ENCODE peak calls at places on chromosomes 13 and 19, in seven cellular contexts. One of them, this sample, is unnamed.

GRCh38 chr19:49019242-49019932 is 2.5 kb upstream of the LHB start:
- DNase-seq in heart right ventricle: peak; percentile 69
- DNase-seq in IMR-90: peak; percentile 17
- DNase-seq in neuronal stem cell: no peak
- DNase-seq in transverse colon: peak; percentile 84
- DNase-seq in body of pancreas: peak; percentile 91
- DNase-seq in mesendoderm: peak; percentile 57
- DNase-seq in this sample: peak; percentile 66

GRCh38 chr13:67184247-67184646 is 45.9 kb downstream of the PCDH9 start:
- DNase-seq in heart right ventricle: no peak
- DNase-seq in IMR-90: no peak
- DNase-seq in neuronal stem cell: no peak
- DNase-seq in transverse colon: no peak
- DNase-seq in body of pancreas: no peak
- DNase-seq in mesendoderm: no peak
- DNase-seq in this sample: no peak

GRCh38 chr13:50780201-50781015 is 63.1 kb downstream of the DLEU7 start:
- DNase-seq in heart right ventricle: no peak
- DNase-seq in IMR-90: no peak
- DNase-seq in neuronal stem cell: no peak
- DNase-seq in transverse colon: no peak
- DNase-seq in body of pancreas: no peak
- DNase-seq in mesendoderm: peak; percentile 69
- DNase-seq in this sample: no peak

GRCh38 chr19:54190503-54190941 is 586 bp upstream of the TSEN34 start:
- DNase-seq in heart right ventricle: peak; percentile 99
- DNase-seq in IMR-90: peak; percentile 99
- DNase-seq in neuronal stem cell: peak; percentile 100
- DNase-seq in transverse colon: peak; percentile 100
- DNase-seq in body of pancreas: peak; percentile 100
- DNase-seq in mesendoderm: peak; percentile 100
- DNase-seq in this sample: peak; percentile 100

GRCh38 chr19:38433268-38433733 is at the start of gene RYR1:
- DNase-seq in heart right ventricle: peak; percentile 63
- DNase-seq in IMR-90: no peak
- DNase-seq in neuronal stem cell: peak; percentile 68
- DNase-seq in transverse colon: peak; percentile 40
- DNase-seq in body of pancreas: peak; percentile 38
- DNase-seq in mesendoderm: peak; percentile 90
- DNase-seq in this sample: peak; percentile 73

GRCh38 chr13:31351376-31351775 is 151.6 kb downstream of the B3GLCT start:
- DNase-seq in heart right ventricle: no peak
- DNase-seq in IMR-90: no peak
- DNase-seq in neuronal stem cell: no peak
- DNase-seq in transverse colon: no peak
- DNase-seq in body of pancreas: no peak
- DNase-seq in mesendoderm: no peak
- DNase-seq in this sample: no peak

GRCh38 chr19:35207391-35207871 is 21.1 kb downstream of the FAM187B start:
- DNase-seq in heart right ventricle: no peak
- DNase-seq in IMR-90: no peak
- DNase-seq in neuronal stem cell: no peak
- DNase-seq in transverse colon: no peak
- DNase-seq in body of pancreas: no peak
- DNase-seq in mesendoderm: no peak
- DNase-seq in this sample: no peak

GRCh38 chr19:54191671-54192453 is 754 bp downstream of the TSEN34 start:
- DNase-seq in heart right ventricle: no peak
- DNase-seq in IMR-90: peak; percentile 33
- DNase-seq in neuronal stem cell: no peak
- DNase-seq in transverse colon: no peak
- DNase-seq in body of pancreas: no peak
- DNase-seq in mesendoderm: no peak
- DNase-seq in this sample: peak; percentile 55

GRCh38 chr13:110493161-110493593 is 68.3 kb downstream of the RAB20 start:
- DNase-seq in heart right ventricle: no peak
- DNase-seq in IMR-90: no peak
- DNase-seq in neuronal stem cell: no peak
- DNase-seq in transverse colon: no peak
- DNase-seq in body of pancreas: no peak
- DNase-seq in mesendoderm: no peak
- DNase-seq in this sample: no peak

GRCh38 chr19:8615813-8616596 is 5.5 kb upstream of the ADAMTS10 start:
- DNase-seq in heart right ventricle: peak; percentile 49
- DNase-seq in IMR-90: peak; percentile 55
- DNase-seq in neuronal stem cell: peak; percentile 64
- DNase-seq in transverse colon: peak; percentile 44
- DNase-seq in body of pancreas: peak; percentile 55
- DNase-seq in mesendoderm: peak; percentile 66
- DNase-seq in this sample: peak; percentile 79

GRCh38 chr13:37617162-37617561 is 18.6 kb upstream of the POSTN start:
- DNase-seq in heart right ventricle: no peak
- DNase-seq in IMR-90: peak; percentile 80
- DNase-seq in neuronal stem cell: no peak
- DNase-seq in transverse colon: no peak
- DNase-seq in body of pancreas: no peak
- DNase-seq in mesendoderm: peak; percentile 90
- DNase-seq in this sample: no peak

GRCh38 chr19:37941820-37942515 is 35.0 kb downstream of the SIPA1L3 start:
- DNase-seq in heart right ventricle: no peak
- DNase-seq in IMR-90: no peak
- DNase-seq in neuronal stem cell: no peak
- DNase-seq in transverse colon: peak; percentile 49
- DNase-seq in body of pancreas: no peak
- DNase-seq in mesendoderm: no peak
- DNase-seq in this sample: no peak

GRCh38 chr13:110869805-110870706 is 44.8 kb downstream of the ANKRD10 start:
- DNase-seq in heart right ventricle: peak; percentile 64
- DNase-seq in IMR-90: peak; percentile 100
- DNase-seq in neuronal stem cell: no peak
- DNase-seq in transverse colon: peak; percentile 74
- DNase-seq in body of pancreas: peak; percentile 94
- DNase-seq in mesendoderm: peak; percentile 89
- DNase-seq in this sample: peak; percentile 81

GRCh38 chr19:17933414-17934129 is 757 bp downstream of the CCDC124 start:
- DNase-seq in heart right ventricle: no peak
- DNase-seq in IMR-90: peak; percentile 42
- DNase-seq in neuronal stem cell: no peak
- DNase-seq in transverse colon: no peak
- DNase-seq in body of pancreas: no peak
- DNase-seq in mesendoderm: no peak
- DNase-seq in this sample: no peak

GRCh38 chr13:51778407-51778806 is 25.6 kb downstream of the DHRS12 start:
- DNase-seq in heart right ventricle: no peak
- DNase-seq in IMR-90: no peak
- DNase-seq in neuronal stem cell: no peak
- DNase-seq in transverse colon: no peak
- DNase-seq in body of pancreas: peak; percentile 65
- DNase-seq in mesendoderm: no peak
- DNase-seq in this sample: no peak

GRCh38 chr13:77892491-77892890 is 26.1 kb downstream of the EDNRB start:
- DNase-seq in heart right ventricle: no peak
- DNase-seq in IMR-90: no peak
- DNase-seq in neuronal stem cell: no peak
- DNase-seq in transverse colon: no peak
- DNase-seq in body of pancreas: no peak
- DNase-seq in mesendoderm: no peak
- DNase-seq in this sample: no peak

GRCh38 chr19:38173324-38174041 is 50.5 kb downstream of the DPF1 start:
- DNase-seq in heart right ventricle: peak; percentile 83
- DNase-seq in IMR-90: peak; percentile 36
- DNase-seq in neuronal stem cell: no peak
- DNase-seq in transverse colon: no peak
- DNase-seq in body of pancreas: peak; percentile 70
- DNase-seq in mesendoderm: no peak
- DNase-seq in this sample: no peak

GRCh38 chr13:26502826-26503225 is 54.7 kb upstream of the WASF3 start:
- DNase-seq in heart right ventricle: no peak
- DNase-seq in IMR-90: peak; percentile 96
- DNase-seq in neuronal stem cell: no peak
- DNase-seq in transverse colon: no peak
- DNase-seq in body of pancreas: no peak
- DNase-seq in mesendoderm: peak; percentile 78
- DNase-seq in this sample: peak; percentile 24

GRCh38 chr13:85347251-85347650 is 452.0 kb downstream of the SLITRK6 start:
- DNase-seq in heart right ventricle: no peak
- DNase-seq in IMR-90: peak; percentile 8
- DNase-seq in neuronal stem cell: no peak
- DNase-seq in transverse colon: no peak
- DNase-seq in body of pancreas: no peak
- DNase-seq in mesendoderm: no peak
- DNase-seq in this sample: no peak

GRCh38 chr13:77919351-77920294 is 992 bp upstream of the EDNRB start:
- DNase-seq in heart right ventricle: peak; percentile 70
- DNase-seq in IMR-90: peak; percentile 15
- DNase-seq in neuronal stem cell: peak; percentile 18
- DNase-seq in transverse colon: peak; percentile 21
- DNase-seq in body of pancreas: peak; percentile 35
- DNase-seq in mesendoderm: peak; percentile 75
- DNase-seq in this sample: peak; percentile 43

GRCh38 chr19:28208745-28209144 is 1004.2 kb downstream of the UQCRFS1 start:
- DNase-seq in heart right ventricle: no peak
- DNase-seq in IMR-90: no peak
- DNase-seq in neuronal stem cell: no peak
- DNase-seq in transverse colon: no peak
- DNase-seq in body of pancreas: no peak
- DNase-seq in mesendoderm: no peak
- DNase-seq in this sample: no peak

GRCh38 chr13:49791214-49791752 is 1.2 kb downstream of the KPNA3 start:
- DNase-seq in heart right ventricle: no peak
- DNase-seq in IMR-90: peak; percentile 35
- DNase-seq in neuronal stem cell: no peak
- DNase-seq in transverse colon: peak; percentile 26
- DNase-seq in body of pancreas: peak; percentile 32
- DNase-seq in mesendoderm: peak; percentile 74
- DNase-seq in this sample: peak; percentile 42

GRCh38 chr13:102091231-102091630 is 310.6 kb downstream of the FGF14 start:
- DNase-seq in heart right ventricle: no peak
- DNase-seq in IMR-90: no peak
- DNase-seq in neuronal stem cell: no peak
- DNase-seq in transverse colon: no peak
- DNase-seq in body of pancreas: no peak
- DNase-seq in mesendoderm: peak; percentile 98
- DNase-seq in this sample: no peak

DNA sequence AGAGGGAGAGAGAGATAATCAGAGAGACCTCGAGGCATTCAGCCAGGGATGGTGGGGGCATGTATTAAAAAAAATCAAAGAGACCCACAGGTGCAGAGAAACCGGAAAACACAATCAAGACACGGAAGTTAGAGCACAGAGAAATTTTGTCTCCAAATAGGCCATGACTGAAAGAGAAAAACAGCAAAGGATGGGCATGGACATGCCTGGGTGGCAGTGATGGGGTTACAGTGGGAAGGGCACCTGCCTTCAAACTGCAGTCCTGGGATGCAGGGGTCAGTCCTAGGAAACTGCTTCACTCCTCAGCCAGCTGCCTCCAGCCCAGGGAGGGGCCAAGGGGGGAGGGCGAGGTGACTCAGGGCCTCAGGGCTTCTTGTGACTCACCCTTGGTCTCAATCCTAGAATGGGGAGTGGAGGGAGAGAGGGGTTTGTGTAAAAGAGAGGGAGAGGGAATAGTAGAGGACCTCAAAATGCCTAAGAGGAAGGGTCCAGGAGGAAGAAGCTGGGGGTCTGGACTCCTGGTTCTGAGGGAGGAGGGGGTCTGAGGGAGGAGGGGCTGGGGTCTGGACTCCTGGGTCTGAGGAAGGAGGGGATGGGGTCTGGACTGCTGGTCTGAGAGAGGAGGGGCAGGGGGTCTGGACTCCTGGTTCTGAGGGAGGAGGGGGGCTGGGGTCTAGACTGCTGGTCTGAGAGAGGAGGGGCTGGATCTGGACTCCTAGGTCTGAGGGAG is 3.6 kb upstream of the KCNN4 start:
- DNase-seq in heart right ventricle: no peak
- DNase-seq in IMR-90: peak; percentile 85
- DNase-seq in neuronal stem cell: no peak
- DNase-seq in transverse colon: peak; percentile 79
- DNase-seq in body of pancreas: peak; percentile 29
- DNase-seq in mesendoderm: peak; percentile 83
- DNase-seq in this sample: no peak
- H3K4me3 ChIP-seq in heart right ventricle: no peak overlapping the region
- H3K4me3 ChIP-seq in IMR-90: no peak overlapping the region
- H3K4me3 ChIP-seq in neuronal stem cell: no peak overlapping the region
- H3K4me3 ChIP-seq in transverse colon: no peak overlapping the region
- H3K4me3 ChIP-seq in body of pancreas: no peak overlapping the region
- H3K4me3 ChIP-seq in mesendoderm: no peak overlapping the region
- H3K4me3 ChIP-seq in this sample: no peak overlapping the region

GRCh38 chr19:1634938-1635243 is 17.5 kb downstream of the TCF3 start:
- DNase-seq in heart right ventricle: no peak
- DNase-seq in IMR-90: no peak
- DNase-seq in neuronal stem cell: no peak
- DNase-seq in transverse colon: no peak
- DNase-seq in body of pancreas: no peak
- DNase-seq in mesendoderm: no peak
- DNase-seq in this sample: no peak
- H3K36me3 ChIP-seq in heart right ventricle: peaks cover 71% of the 10 kb centered on the region
- H3K36me3 ChIP-seq in IMR-90: peaks cover 58% of the 10 kb centered on the region
- H3K36me3 ChIP-seq in neuronal stem cell: peaks cover 57% of the 10 kb centered on the region
- H3K36me3 ChIP-seq in transverse colon: peaks cover 13% of the 10 kb centered on the region
- H3K36me3 ChIP-seq in body of pancreas: peaks cover 3% of the 10 kb centered on the region
- H3K36me3 ChIP-seq in mesendoderm: peaks cover 14% of the 10 kb centered on the region
- H3K36me3 ChIP-seq in this sample: no peaks in the 10 kb centered on the region

GRCh38 chr13:44506251-44506650 is 69.9 kb downstream of the TSC22D1 start:
- DNase-seq in heart right ventricle: no peak
- DNase-seq in IMR-90: no peak
- DNase-seq in neuronal stem cell: no peak
- DNase-seq in transverse colon: no peak
- DNase-seq in body of pancreas: no peak
- DNase-seq in mesendoderm: no peak
- DNase-seq in this sample: no peak

GRCh38 chr13:44506719-44507118 is 69.4 kb downstream of the TSC22D1 start:
- DNase-seq in heart right ventricle: no peak
- DNase-seq in IMR-90: no peak
- DNase-seq in neuronal stem cell: no peak
- DNase-seq in transverse colon: no peak
- DNase-seq in body of pancreas: no peak
- DNase-seq in mesendoderm: no peak
- DNase-seq in this sample: no peak

GRCh38 chr13:44507639-44508038 is 68.5 kb downstream of the TSC22D1 start:
- DNase-seq in heart right ventricle: no peak
- DNase-seq in IMR-90: no peak
- DNase-seq in neuronal stem cell: no peak
- DNase-seq in transverse colon: no peak
- DNase-seq in body of pancreas: no peak
- DNase-seq in mesendoderm: no peak
- DNase-seq in this sample: no peak

GRCh38 chr13:44508562-44509062 is 67.5 kb downstream of the TSC22D1 start:
- DNase-seq in heart right ventricle: no peak
- DNase-seq in IMR-90: no peak
- DNase-seq in neuronal stem cell: no peak
- DNase-seq in transverse colon: no peak
- DNase-seq in body of pancreas: no peak
- DNase-seq in mesendoderm: no peak
- DNase-seq in this sample: no peak

GRCh38 chr13:44504146-44504545 is 72.0 kb downstream of the TSC22D1 start:
- DNase-seq in heart right ventricle: no peak
- DNase-seq in IMR-90: no peak
- DNase-seq in neuronal stem cell: no peak
- DNase-seq in transverse colon: no peak
- DNase-seq in body of pancreas: no peak
- DNase-seq in mesendoderm: no peak
- DNase-seq in this sample: no peak
- H3K4me1 ChIP-seq in heart right ventricle: no peaks in the 10 kb centered on the region
- H3K4me1 ChIP-seq in IMR-90: peaks cover 9% of the 10 kb centered on the region
- H3K4me1 ChIP-seq in neuronal stem cell: peaks cover 1% of the 10 kb centered on the region
- H3K4me1 ChIP-seq in transverse colon: no peaks in the 10 kb centered on the region
- H3K4me1 ChIP-seq in body of pancreas: peaks cover 11% of the 10 kb centered on the region
- H3K4me1 ChIP-seq in mesendoderm: no peaks in the 10 kb centered on the region
- H3K4me1 ChIP-seq in this sample: no peaks in the 10 kb centered on the region

GRCh38 chr13:107843281-107843680 is 372.1 kb downstream of the LIG4 start:
- DNase-seq in heart right ventricle: no peak
- DNase-seq in IMR-90: no peak
- DNase-seq in neuronal stem cell: no peak
- DNase-seq in transverse colon: no peak
- DNase-seq in body of pancreas: no peak
- DNase-seq in mesendoderm: peak; percentile 88
- DNase-seq in this sample: no peak
- H3K4me3 ChIP-seq in heart right ventricle: no peak overlapping the region
- H3K4me3 ChIP-seq in IMR-90: no peak overlapping the region
- H3K4me3 ChIP-seq in neuronal stem cell: no peak overlapping the region
- H3K4me3 ChIP-seq in transverse colon: no peak overlapping the region
- H3K4me3 ChIP-seq in body of pancreas: no peak overlapping the region
- H3K4me3 ChIP-seq in mesendoderm: no peak overlapping the region
- H3K4me3 ChIP-seq in this sample: no peak overlapping the region

This sample was measured in testis.